ENCODE peak calls at places on chromosome 7, in four cellular contexts. V is astrocyte, H is AG09309, N is Caco-2. C is an unnamed sample.

GRCh38 chr7:115005942-115006341 is 84.0 kb downstream of the MDFIC start:
- DNase-seq in V (no peak), H (no peak), N (peak), C (no peak)

GRCh38 chr7:25167262-25167843 is 42.3 kb upstream of the CYCS start:
- DNase-seq in V (no peak), N (no peak), H (no peak), C (no peak)

GRCh38 chr7:105256621-105257283 is 132.0 kb downstream of the SRPK2 start:
- DNase-seq in H (no peak), V (no peak), N (no peak), C (no peak)

GRCh38 chr7:128831994-128832879 is 2.0 kb downstream of the FLNC start:
- DNase-seq in H (no peak), V (peak), N (peak), C (no peak)

GRCh38 chr7:77699056-77699455 is 2.8 kb downstream of the RSBN1L start:
- DNase-seq in H (no peak), N (no peak), V (peak), C (no peak)

GRCh38 chr7:106205621-106206222 is 79.1 kb downstream of the NAMPT start:
- DNase-seq in H (no peak), N (no peak), V (peak), C (no peak)

GRCh38 chr7:4791738-4792536 is 16.5 kb downstream of the AP5Z1 start:
- DNase-seq in N (no peak), V (no peak), H (no peak), C (no peak)

GRCh38 chr7:100090527-100091410 is 2.0 kb downstream of the COPS6 start:
- DNase-seq in V (no peak), N (no peak), H (no peak), C (no peak)

GRCh38 chr7:35424869-35425495 is 171.1 kb upstream of the TBX20 start:
- DNase-seq in H (peak), N (peak), V (peak), C (no peak)

GRCh38 chr7:12358694-12359093 is 45.0 kb downstream of the VWDE start:
- DNase-seq in N (no peak), V (peak), H (no peak), C (no peak)

GRCh38 chr7:73521636-73522080 is 435 bp downstream of the BAZ1B start:
- DNase-seq in V (peak), N (no peak), H (no peak), C (no peak)

GRCh38 chr7:64314493-64315020 is 796 bp downstream of the ZNF736 start:
- DNase-seq in V (no peak), N (no peak), H (no peak), C (no peak)

GRCh38 chr7:12220321-12221046 is 9.4 kb downstream of the TMEM106B start:
- DNase-seq in H (no peak), V (no peak), N (no peak), C (no peak)

GRCh38 chr7:75958802-75959543 is 35.4 kb downstream of the TMEM120A start:
- DNase-seq in H (no peak), N (no peak), V (no peak), C (no peak)

GRCh38 chr7:33773053-33773452 is 132.3 kb upstream of the BMPER start:
- DNase-seq in N (no peak), H (no peak), V (peak), C (no peak)

GRCh38 chr7:149799397-149800168 is 26.2 kb upstream of the ZNF467 start:
- DNase-seq in V (no peak), N (no peak), H (no peak), C (no peak)

GRCh38 chr7:77235280-77235679 is 35.7 kb upstream of the FGL2 start:
- DNase-seq in V (peak), H (peak), N (no peak), C (no peak)

GRCh38 chr7:130363156-130363847 is 17.0 kb upstream of the CPA1 start:
- DNase-seq in N (no peak), V (peak), H (peak), C (no peak)

GRCh38 chr7:51045319-51046102 is 262.8 kb upstream of the GRB10 start:
- DNase-seq in V (peak), N (peak), H (peak), C (peak)

GRCh38 chr7:19663816-19664531 is 44.9 kb downstream of the POLR1F start:
- DNase-seq in V (no peak), N (no peak), H (no peak), C (no peak)

GRCh38 chr7:121547341-121548092 is 151.4 kb upstream of the FAM3C start:
- DNase-seq in N (no peak), V (peak), H (peak), C (no peak)

GRCh38 chr7:112080441-112080840 is 125.8 kb downstream of the DOCK4 start:
- DNase-seq in V (peak), N (no peak), H (peak), C (no peak)
- H3K4me3 ChIP-seq in V (peak), N (no peak), H (peak), C (no peak)

GRCh38 chr7:21949522-21949921 is 3.8 kb upstream of the CDCA7L start:
- DNase-seq in V (no peak), N (no peak), H (no peak), C (no peak)
- H3K4me3 ChIP-seq in V (no peak), N (no peak), H (no peak), C (no peak)

GRCh38 chr7:2646680-2647571 is 15.1 kb downstream of the TTYH3 start:
- DNase-seq in V (no peak), N (no peak), H (no peak), C (no peak)

GRCh38 chr7:2646336-2646679 is 14.5 kb downstream of the TTYH3 start:
- DNase-seq in V (no peak), N (no peak), H (no peak), C (no peak)

GRCh38 chr7:2644514-2645273 is 12.9 kb downstream of the TTYH3 start:
- DNase-seq in V (no peak), H (no peak), N (no peak), C (no peak)

GRCh38 chr7:2643386-2644229 is 11.8 kb downstream of the TTYH3 start:
- DNase-seq in N (no peak), V (no peak), H (no peak), C (no peak)

GRCh38 chr7:2645274-2645868 is 13.6 kb downstream of the TTYH3 start:
- DNase-seq in H (no peak), N (no peak), V (no peak), C (no peak)
- H3K4me3 ChIP-seq in H (no peak), N (no peak), V (no peak), C (no peak)

GRCh38 chr7:112449353-112449752 is 907 bp upstream of the IFRD1 start:
- DNase-seq in V (peak), H (no peak), N (no peak), C (no peak)

GRCh38 chr7:112453505-112454171 is 3.4 kb downstream of the IFRD1 start:
- DNase-seq in N (no peak), H (peak), V (peak), C (no peak)

GRCh38 chr7:112449902-112450806 is at the start of gene IFRD1:
- DNase-seq in V (peak), H (peak), N (peak), C (peak)

GRCh38 chr7:112450807-112451661 is 774 bp downstream of the IFRD1 start:
- DNase-seq in H (peak), V (peak), N (peak), C (peak)

GRCh38 chr7:112452102-112452888 is 2.0 kb downstream of the IFRD1 start:
- DNase-seq in H (no peak), V (peak), N (peak), C (peak)
- H3K4me3 ChIP-seq in H (peak), V (peak), N (peak), C (peak)

DNA sequence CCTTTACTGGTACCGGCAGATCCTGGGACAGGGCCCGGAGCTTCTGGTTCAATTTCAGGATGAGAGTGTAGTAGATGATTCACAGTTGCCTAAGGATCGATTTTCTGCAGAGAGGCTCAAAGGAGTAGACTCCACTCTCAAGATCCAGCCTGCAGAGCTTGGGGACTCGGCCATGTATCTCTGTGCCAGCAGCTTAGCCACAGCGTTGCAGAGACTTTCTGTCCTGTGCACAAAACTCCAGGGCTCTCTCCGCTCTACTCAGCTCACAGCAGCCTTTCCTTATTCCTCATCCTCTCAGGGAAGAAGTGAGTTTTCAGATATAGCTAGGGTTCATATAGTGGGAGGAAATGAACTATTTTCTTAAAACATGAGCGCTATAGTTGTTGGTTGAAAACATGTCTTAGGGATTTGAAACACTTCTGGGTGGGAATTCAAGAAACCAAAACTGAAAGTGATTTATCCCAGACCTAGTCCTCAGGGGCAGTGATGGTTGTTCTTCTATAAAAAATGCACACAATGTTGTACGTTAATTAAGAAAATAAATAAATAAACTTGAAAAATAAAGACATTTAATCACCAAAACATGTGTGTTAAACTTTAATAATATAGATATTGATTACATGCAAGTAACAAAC is 150.2 kb upstream of the PRSS58 start:
- DNase-seq in N (no peak), V (no peak), H (no peak), C (no peak)
- H3K4me3 ChIP-seq in N (no peak), V (no peak), H (no peak), C (peak)

C was measured in right atrium auricular region.